ENCODE peak calls at places on chromosome 13, in four cellular contexts. S is nucleus accumbens, Z is hypothalamus, J is omental fat pad. L is an unnamed sample.
A peak's percentile ranks its signal among the peaks of the same experiment; 100 is the strongest.

GRCh38 chr13:102028846-102029245 is 373.0 kb downstream of the FGF14 start:
- DNase-seq in J (no peak), Z (no peak), S (no peak), L (no peak)

GRCh38 chr13:28034256-28034655 is 45.8 kb upstream of the URAD start:
- DNase-seq in S (no peak), Z (no peak), J (no peak), L (no peak)

GRCh38 chr13:101455863-101456262 is 3.4 kb downstream of the ITGBL1 start:
- DNase-seq in J (no peak), Z (no peak), S (no peak), L (no peak)

GRCh38 chr13:114068723-114069322 is 63.6 kb downstream of the RASA3 start:
- DNase-seq in Z (no peak), S (no peak), J (no peak), L (peak; percentile 53)

GRCh38 chr13:23617551-23618014 is 47.4 kb downstream of the TNFRSF19 start:
- DNase-seq in J (no peak), Z (no peak), S (no peak), L (no peak)

GRCh38 chr13:100392709-100393630 is 195.6 kb downstream of the GGACT start:
- DNase-seq in Z (no peak), J (peak; percentile 84), S (no peak), L (no peak)

GRCh38 chr13:40139896-40140520 is 484.5 kb downstream of the COG6 start:
- DNase-seq in J (no peak), S (no peak), Z (no peak), L (no peak)

GRCh38 chr13:45541806-45542205 is 73.7 kb downstream of the ERICH6B start:
- DNase-seq in S (no peak), Z (no peak), J (no peak), L (no peak)

GRCh38 chr13:81577601-81578000 is 1236.7 kb upstream of the SPRY2 start:
- DNase-seq in S (no peak), Z (no peak), J (no peak), L (no peak)

GRCh38 chr13:86892330-86892729 is 778.8 kb upstream of the SLITRK5 start:
- DNase-seq in S (no peak), J (no peak), Z (no peak), L (no peak)

GRCh38 chr13:102402292-102402691 is 444 bp upstream of the FGF14 start:
- DNase-seq in J (no peak), Z (peak; percentile 31), S (peak; percentile 31), L (no peak)

GRCh38 chr13:44140146-44140545 is 233.5 kb upstream of the SERP2 start:
- DNase-seq in J (no peak), Z (no peak), S (no peak), L (no peak)

GRCh38 chr13:75818181-75819110 is 182.3 kb downstream of the LMO7 start:
- DNase-seq in S (no peak), J (no peak), Z (no peak), L (no peak)

GRCh38 chr13:47033216-47033615 is 136.4 kb upstream of the HTR2A start:
- DNase-seq in Z (no peak), J (no peak), S (no peak), L (no peak)

GRCh38 chr13:20873348-20873747 is 29.2 kb downstream of the XPO4 start:
- DNase-seq in S (no peak), Z (no peak), J (no peak), L (no peak)

L was measured in GF-D8.